ENCODE peak calls at places on chromosomes 1 and 21, in four cellular contexts. J is coronary artery, Q is hepatocyte, A is stomach. B is an unnamed sample.

GRCh38 chr1:223483511-223483910 is 90.3 kb downstream of the CCDC185 start:
- DNase-seq in J (no peak), Q (no peak), A (no peak), B (no peak)

GRCh38 chr1:42940851-42941639 is 17.6 kb downstream of the SLC2A1 start:
- DNase-seq in J (no peak), Q (peak), A (no peak), B (peak)

GRCh38 chr1:39173119-39173994 is 31.1 kb upstream of the MACF1 start:
- DNase-seq in J (no peak), Q (no peak), A (no peak), B (no peak)

GRCh38 chr1:85394130-85394529 is 70.8 kb downstream of the DDAH1 start:
- DNase-seq in J (no peak), Q (no peak), A (no peak), B (no peak)

GRCh38 chr1:227895828-227896685 is 51.7 kb downstream of the WNT9A start:
- DNase-seq in J (peak), Q (no peak), A (peak), B (peak)

GRCh38 chr1:961132-961652 is 808 bp downstream of the KLHL17 start:
- DNase-seq in J (no peak), Q (no peak), A (no peak), B (no peak)

GRCh38 chr1:218664385-218665170 is 319.4 kb downstream of the TGFB2 start:
- DNase-seq in J (no peak), Q (peak), A (no peak), B (peak)

GRCh38 chr1:228830954-228831481 is 95.7 kb downstream of the RHOU start:
- DNase-seq in J (no peak), Q (peak), A (no peak), B (peak)

GRCh38 chr1:51512611-51513010 is 6.5 kb downstream of the EPS15 start:
- DNase-seq in J (no peak), Q (no peak), A (no peak), B (no peak)

GRCh38 chr21:28099296-28099695 is 893.4 kb downstream of the LTN1 start:
- DNase-seq in J (no peak), Q (peak), A (no peak), B (no peak)

GRCh38 chr21:15421947-15422346 is 307.8 kb upstream of the USP25 start:
- DNase-seq in J (no peak), Q (no peak), A (no peak), B (peak)

GRCh38 chr1:99264201-99265021 is at the start of gene PLPPR4:
- DNase-seq in J (peak), Q (peak), A (peak), B (peak)

GRCh38 chr1:244636488-244637259 is 16.3 kb upstream of the DESI2 start:
- DNase-seq in J (no peak), Q (no peak), A (no peak), B (no peak)

GRCh38 chr1:181784039-181784683 is 277.4 kb downstream of the ZNF648 start:
- DNase-seq in J (no peak), Q (no peak), A (no peak), B (no peak)

GRCh38 chr1:8197493-8198282 is 120.2 kb upstream of the SLC45A1 start:
- DNase-seq in J (no peak), Q (peak), A (peak), B (peak)
- H3K27ac ChIP-seq in J (peak), Q (no peak), A (peak), B (peak)

GRCh38 chr21:44940116-44940631 is 345 bp downstream of the SLX9 start:
- DNase-seq in J (no peak), Q (no peak), A (no peak), B (no peak)
- TF ChIP-seq CTCF in J (no peak), Q (no peak), A (no peak), B (no peak)

DNA sequence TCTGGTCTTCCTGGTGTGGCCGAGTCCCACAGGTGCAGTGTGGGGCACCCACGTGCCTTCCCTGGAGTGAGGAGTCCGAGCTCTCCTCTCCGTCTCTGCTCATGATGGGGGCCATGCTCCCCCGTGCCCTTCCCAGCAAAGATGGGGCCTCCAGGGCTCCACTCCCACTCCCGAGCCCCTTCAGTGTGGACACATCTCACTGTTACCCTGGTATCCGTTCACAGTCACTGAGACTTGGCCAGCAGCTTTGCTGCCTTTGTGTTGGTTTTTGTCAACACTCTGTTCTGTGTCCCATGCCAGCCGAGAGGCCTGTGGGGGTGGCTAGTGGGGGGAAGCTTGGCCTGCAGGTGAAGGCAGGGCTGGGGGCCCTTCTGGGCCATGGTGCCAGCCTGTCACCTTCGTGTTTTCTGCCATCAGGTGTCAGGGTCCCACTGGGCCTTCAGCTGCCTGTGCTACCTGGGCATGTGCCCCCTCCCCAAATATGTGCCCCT is 46.9 kb upstream of the POFUT2 start:
- DNase-seq in J (no peak), Q (no peak), A (no peak), B (no peak)
- H3K27ac ChIP-seq in J (no peak), Q (no peak), A (no peak), B (peak)

DNA sequence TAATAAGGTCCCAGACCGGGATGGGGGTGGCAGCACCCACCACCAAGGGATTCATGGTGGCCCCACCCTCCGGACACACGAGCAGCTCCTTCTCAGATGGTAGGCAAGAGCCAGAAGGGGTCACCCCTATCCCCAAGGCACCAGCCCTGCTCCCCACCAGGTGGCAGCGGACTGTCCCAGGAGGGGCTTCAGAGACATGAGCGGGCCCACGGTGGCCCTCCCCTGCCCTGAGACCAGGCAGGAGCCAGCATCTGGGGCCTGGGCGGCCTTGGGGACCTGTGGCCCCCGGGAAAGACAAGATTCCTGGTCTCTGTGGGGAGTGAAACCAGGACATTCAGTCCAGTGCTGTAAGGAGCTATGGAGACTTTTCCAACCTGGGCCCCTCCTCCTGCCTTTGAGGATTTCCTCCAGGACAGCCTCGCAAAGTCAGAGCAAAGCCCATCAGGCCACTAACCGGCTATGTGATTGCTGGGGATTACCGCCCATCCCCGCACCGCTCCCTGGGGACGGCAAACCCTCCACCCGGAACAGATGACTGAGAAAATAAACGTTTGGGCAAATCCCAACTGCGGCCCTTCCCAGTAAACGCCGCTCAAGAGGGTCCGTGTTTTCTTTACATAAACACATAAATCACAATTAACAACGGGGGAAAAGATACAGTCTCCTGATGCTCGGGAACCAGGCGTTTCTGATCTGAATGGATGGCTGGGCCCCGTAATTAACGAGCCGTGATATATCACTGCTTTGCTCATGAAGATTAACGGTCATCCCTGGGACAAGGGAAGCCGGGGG is 50.9 kb upstream of the ARHGEF16 start:
- DNase-seq in J (no peak), Q (no peak), A (no peak), B (no peak)
- TF ChIP-seq CTCF in J (no peak), Q (peak), A (no peak), B (no peak)

DNA sequence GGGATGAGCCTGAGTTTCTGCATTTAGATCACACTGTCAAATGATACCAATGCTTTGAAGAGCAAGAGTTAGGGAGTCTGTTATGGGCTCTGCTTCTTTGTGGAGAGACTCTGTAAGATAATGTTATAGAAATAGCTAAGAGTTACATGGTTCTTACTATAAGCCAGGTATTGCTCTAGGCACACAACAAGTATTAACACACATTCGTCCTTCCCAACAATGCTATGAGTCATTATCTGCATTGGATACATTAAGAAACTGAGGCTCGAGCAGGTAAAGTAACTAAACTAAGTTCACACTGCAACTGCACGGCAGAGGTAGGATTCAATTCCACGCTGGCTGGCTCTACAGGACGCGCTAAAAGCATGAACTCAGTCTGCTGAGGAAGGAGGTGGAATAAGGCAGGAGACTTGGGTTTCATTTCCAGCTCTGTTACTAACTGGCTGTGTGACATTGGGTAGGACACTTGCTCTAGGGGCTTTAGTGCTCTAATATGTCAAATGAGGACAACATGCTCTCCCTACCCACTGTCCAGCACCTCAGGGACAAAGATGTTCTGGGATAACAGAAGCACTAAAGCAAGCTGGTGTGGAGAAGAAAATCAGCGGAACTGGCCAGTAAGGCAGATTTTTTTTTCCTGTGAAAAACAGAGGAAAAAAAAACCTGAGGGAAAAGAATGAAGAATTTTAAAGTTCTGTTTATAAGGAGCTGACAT is 23.7 kb upstream of the IL20 start:
- DNase-seq in J (no peak), Q (no peak), A (no peak), B (no peak)
- H3K27ac ChIP-seq in J (no peak), Q (no peak), A (no peak), B (no peak)

GRCh38 chr1:180178511-180179161 is 24.0 kb downstream of the QSOX1 start:
- DNase-seq in J (no peak), Q (peak), A (peak), B (peak)
- TF ChIP-seq CTCF in J (peak), Q (peak), A (peak), B (peak)

B was measured in RWPE1.